ENCODE peak calls at places on chromosomes 12 and 14, in five cellular contexts. One of them, this sample, is unnamed. For H3K4me1, the result is how much of the 10 kb centered on the place peaks cover.

GRCh38 chr12:124599074-124599999 is 31.9 kb upstream of the NCOR2 start:
- DNase-seq in SK-N-SH: no peak
- DNase-seq in GM23338: no peak
- DNase-seq in breast epithelium: no peak
- DNase-seq in GM12878: no peak
- DNase-seq in this sample: no peak

GRCh38 chr12:2212971-2213869 is 160.4 kb downstream of the CACNA1C start:
- DNase-seq in GM12878: no peak
- DNase-seq in breast epithelium: no peak
- DNase-seq in SK-N-SH: peak
- DNase-seq in GM23338: peak
- DNase-seq in this sample: no peak

GRCh38 chr14:50082784-50083466 is 33.4 kb downstream of the VCPKMT start:
- DNase-seq in SK-N-SH: no peak
- DNase-seq in GM23338: no peak
- DNase-seq in GM12878: peak
- DNase-seq in breast epithelium: no peak
- DNase-seq in this sample: peak

GRCh38 chr12:132279184-132279889 is 50.1 kb downstream of the GALNT9 start:
- DNase-seq in SK-N-SH: peak
- DNase-seq in GM12878: no peak
- DNase-seq in GM23338: peak
- DNase-seq in breast epithelium: no peak
- DNase-seq in this sample: no peak

GRCh38 chr12:57031228-57031670 is 14.9 kb upstream of the TAC3 start:
- DNase-seq in GM23338: peak
- DNase-seq in GM12878: no peak
- DNase-seq in breast epithelium: no peak
- DNase-seq in SK-N-SH: no peak
- DNase-seq in this sample: no peak

GRCh38 chr12:17108877-17109520 is 503.0 kb upstream of the LMO3 start:
- DNase-seq in SK-N-SH: no peak
- DNase-seq in breast epithelium: no peak
- DNase-seq in GM23338: no peak
- DNase-seq in GM12878: no peak
- DNase-seq in this sample: no peak

GRCh38 chr12:39483597-39483996 is 40.7 kb upstream of the KIF21A start:
- DNase-seq in SK-N-SH: no peak
- DNase-seq in GM12878: no peak
- DNase-seq in GM23338: no peak
- DNase-seq in breast epithelium: no peak
- DNase-seq in this sample: no peak

GRCh38 chr12:114399664-114400211 is 6.2 kb downstream of the TBX5 start:
- DNase-seq in GM23338: peak
- DNase-seq in GM12878: no peak
- DNase-seq in SK-N-SH: peak
- DNase-seq in breast epithelium: no peak
- DNase-seq in this sample: no peak

GRCh38 chr12:122942609-122943008 is 23.7 kb downstream of the ABCB9 start:
- DNase-seq in GM12878: no peak
- DNase-seq in SK-N-SH: no peak
- DNase-seq in breast epithelium: no peak
- DNase-seq in GM23338: no peak
- DNase-seq in this sample: no peak

GRCh38 chr14:106506901-106507305 is 980.5 kb downstream of the TMEM121 start:
- DNase-seq in GM12878: no peak
- DNase-seq in SK-N-SH: no peak
- DNase-seq in breast epithelium: no peak
- DNase-seq in GM23338: no peak
- DNase-seq in this sample: no peak

GRCh38 chr14:105161314-105161713 is 7.3 kb downstream of the JAG2 start:
- DNase-seq in GM12878: no peak
- DNase-seq in GM23338: no peak
- DNase-seq in breast epithelium: no peak
- DNase-seq in SK-N-SH: no peak
- DNase-seq in this sample: no peak

GRCh38 chr12:122028601-122029560 is 7.2 kb downstream of the BCL7A start:
- DNase-seq in GM23338: no peak
- DNase-seq in SK-N-SH: no peak
- DNase-seq in breast epithelium: peak
- DNase-seq in GM12878: peak
- DNase-seq in this sample: no peak

GRCh38 chr14:20327005-20327869 is 5.8 kb downstream of the CCNB1IP1 start:
- DNase-seq in GM12878: peak
- DNase-seq in breast epithelium: no peak
- DNase-seq in GM23338: peak
- DNase-seq in SK-N-SH: peak
- DNase-seq in this sample: no peak

GRCh38 chr12:21980544-21980943 is 39.3 kb upstream of the ABCC9 start:
- DNase-seq in GM23338: no peak
- DNase-seq in GM12878: no peak
- DNase-seq in SK-N-SH: no peak
- DNase-seq in breast epithelium: no peak
- DNase-seq in this sample: no peak

GRCh38 chr14:30058401-30058800 is 130.8 kb upstream of the PRKD1 start:
- DNase-seq in SK-N-SH: no peak
- DNase-seq in GM23338: no peak
- DNase-seq in breast epithelium: no peak
- DNase-seq in GM12878: no peak
- DNase-seq in this sample: no peak

GRCh38 chr12:88419794-88420193 is 160.5 kb downstream of the KITLG start:
- DNase-seq in GM12878: no peak
- DNase-seq in GM23338: no peak
- DNase-seq in breast epithelium: no peak
- DNase-seq in SK-N-SH: no peak
- DNase-seq in this sample: no peak

GRCh38 chr12:124566181-124567034 is 1.0 kb downstream of the NCOR2 start:
- DNase-seq in SK-N-SH: peak
- DNase-seq in breast epithelium: peak
- DNase-seq in GM12878: no peak
- DNase-seq in GM23338: peak
- DNase-seq in this sample: peak

GRCh38 chr14:95741051-95741490 is 27.1 kb upstream of the TCL1A start:
- DNase-seq in GM12878: no peak
- DNase-seq in breast epithelium: peak
- DNase-seq in SK-N-SH: no peak
- DNase-seq in GM23338: no peak
- DNase-seq in this sample: no peak

GRCh38 chr12:128573907-128574306 is 249.9 kb downstream of the SLC15A4 start:
- DNase-seq in breast epithelium: no peak
- DNase-seq in GM23338: no peak
- DNase-seq in GM12878: no peak
- DNase-seq in SK-N-SH: no peak
- DNase-seq in this sample: no peak

GRCh38 chr14:80549141-80549540 is 337.8 kb upstream of the DIO2 start:
- DNase-seq in GM12878: no peak
- DNase-seq in GM23338: no peak
- DNase-seq in SK-N-SH: no peak
- DNase-seq in breast epithelium: no peak
- DNase-seq in this sample: no peak

GRCh38 chr12:22740656-22741350 is 115.8 kb downstream of the ETNK1 start:
- DNase-seq in GM23338: no peak
- DNase-seq in GM12878: no peak
- DNase-seq in SK-N-SH: no peak
- DNase-seq in breast epithelium: no peak
- DNase-seq in this sample: no peak

GRCh38 chr12:115944851-115945496 is 332.5 kb downstream of the MED13L start:
- DNase-seq in SK-N-SH: no peak
- DNase-seq in GM12878: no peak
- DNase-seq in GM23338: no peak
- DNase-seq in breast epithelium: peak
- DNase-seq in this sample: no peak

GRCh38 chr12:78470354-78471195 is 394.0 kb upstream of the SYT1 start:
- DNase-seq in breast epithelium: no peak
- DNase-seq in SK-N-SH: peak
- DNase-seq in GM12878: no peak
- DNase-seq in GM23338: peak
- DNase-seq in this sample: no peak

GRCh38 chr14:77337880-77338279 is 17.0 kb downstream of the GSTZ1 start:
- DNase-seq in breast epithelium: no peak
- DNase-seq in SK-N-SH: no peak
- DNase-seq in GM12878: no peak
- DNase-seq in GM23338: peak
- DNase-seq in this sample: no peak

GRCh38 chr12:107761502-107761904 is 566 bp upstream of the PRDM4 start:
- DNase-seq in GM12878: no peak
- DNase-seq in SK-N-SH: peak
- DNase-seq in GM23338: peak
- DNase-seq in breast epithelium: no peak
- DNase-seq in this sample: peak

GRCh38 chr12:92398565-92399309 is 253.1 kb upstream of the BTG1 start:
- DNase-seq in breast epithelium: no peak
- DNase-seq in GM23338: no peak
- DNase-seq in GM12878: no peak
- DNase-seq in SK-N-SH: no peak
- DNase-seq in this sample: no peak

GRCh38 chr12:113439606-113440030 is 17.4 kb downstream of the SDSL start:
- DNase-seq in breast epithelium: no peak
- DNase-seq in GM12878: no peak
- DNase-seq in GM23338: peak
- DNase-seq in SK-N-SH: peak
- DNase-seq in this sample: no peak

GRCh38 chr14:90630407-90630806 is 185.8 kb downstream of the TTC7B start:
- DNase-seq in SK-N-SH: no peak
- DNase-seq in breast epithelium: no peak
- DNase-seq in GM12878: no peak
- DNase-seq in GM23338: no peak
- DNase-seq in this sample: no peak

DNA sequence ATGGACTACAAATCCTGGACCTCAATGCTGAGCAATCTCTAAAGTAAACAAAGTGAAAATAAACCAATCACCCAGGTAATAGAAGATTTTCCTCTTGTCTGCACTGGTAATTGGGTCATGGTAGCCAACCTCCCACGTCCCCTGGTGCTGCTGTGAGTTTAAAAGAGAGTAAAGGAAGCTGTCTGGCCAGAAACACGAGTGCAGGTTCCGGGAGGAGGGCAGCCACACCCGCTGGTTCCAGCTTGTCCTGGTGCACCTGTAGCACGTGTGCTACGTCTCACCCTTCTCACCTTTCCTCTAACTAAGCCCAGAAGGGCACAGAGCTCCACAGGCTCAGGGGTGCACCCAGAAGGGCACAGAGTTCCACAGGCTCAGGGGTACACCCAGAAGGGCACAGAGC is 5.4 kb downstream of the CRACR2A start:
- DNase-seq in breast epithelium: no peak
- DNase-seq in GM23338: no peak
- DNase-seq in GM12878: no peak
- DNase-seq in SK-N-SH: no peak
- DNase-seq in this sample: no peak
- H3K4me1 ChIP-seq in breast epithelium: under half
- H3K4me1 ChIP-seq in GM23338: under half
- H3K4me1 ChIP-seq in GM12878: under half
- H3K4me1 ChIP-seq in SK-N-SH: under half
- H3K4me1 ChIP-seq in this sample: under half

DNA sequence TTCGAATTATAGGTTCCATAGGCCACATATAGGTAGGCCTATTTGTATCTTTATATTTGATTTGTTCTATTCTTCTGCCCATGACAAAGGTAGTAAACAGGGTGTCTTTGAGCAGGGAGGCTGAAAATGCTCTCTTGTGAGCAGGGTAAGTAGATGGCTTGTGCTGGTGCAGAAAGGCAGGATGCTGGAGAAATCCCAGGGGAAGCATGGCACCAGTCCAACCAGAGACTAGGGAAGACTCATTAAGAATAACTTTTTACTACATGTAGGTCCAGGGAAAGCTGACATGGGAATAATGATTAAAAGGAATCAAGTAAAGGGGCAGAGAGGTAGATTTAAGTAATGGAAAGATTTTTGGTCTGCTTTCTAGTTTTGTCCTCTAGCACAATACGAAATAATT is 245.0 kb downstream of the RGS6 start:
- DNase-seq in GM12878: no peak
- DNase-seq in SK-N-SH: no peak
- DNase-seq in GM23338: no peak
- DNase-seq in breast epithelium: no peak
- DNase-seq in this sample: no peak
- TF ChIP-seq POLR2AphosphoS5 in GM12878: no peak
- TF ChIP-seq POLR2AphosphoS5 in SK-N-SH: no peak
- TF ChIP-seq POLR2AphosphoS5 in GM23338: no peak
- TF ChIP-seq POLR2AphosphoS5 in breast epithelium: no peak
- TF ChIP-seq POLR2AphosphoS5 in this sample: no peak

GRCh38 chr14:64935508-64935907 is 7.0 kb downstream of the GPX2 start:
- DNase-seq in SK-N-SH: no peak
- DNase-seq in GM12878: no peak
- DNase-seq in GM23338: no peak
- DNase-seq in breast epithelium: no peak
- DNase-seq in this sample: no peak
- H3K4me1 ChIP-seq in SK-N-SH: under half
- H3K4me1 ChIP-seq in GM12878: under half
- H3K4me1 ChIP-seq in GM23338: under half
- H3K4me1 ChIP-seq in breast epithelium: under half
- H3K4me1 ChIP-seq in this sample: under half

GRCh38 chr12:6771091-6771495 is 1.2 kb upstream of the LAG3 start:
- DNase-seq in GM23338: no peak
- DNase-seq in GM12878: no peak
- DNase-seq in SK-N-SH: no peak
- DNase-seq in breast epithelium: peak
- DNase-seq in this sample: no peak
- TF ChIP-seq POLR2AphosphoS5 in GM23338: no peak
- TF ChIP-seq POLR2AphosphoS5 in GM12878: no peak
- TF ChIP-seq POLR2AphosphoS5 in SK-N-SH: no peak
- TF ChIP-seq POLR2AphosphoS5 in breast epithelium: no peak
- TF ChIP-seq POLR2AphosphoS5 in this sample: peak

This sample was measured in spleen.